ENCODE peak calls at places on chromosomes 1 and 21, in nine cellular contexts. One of them, this sample, is unnamed. For H3K36me3 and H3K27me3, the result is how much of the 10 kb centered on the place peaks cover.

GRCh38 chr21:42582422-42583149 is 68.9 kb downstream of the SLC37A1 start:
- DNase-seq in CD8-positive, alpha-beta T cell: no peak
- DNase-seq in Karpas-422: no peak
- DNase-seq in thoracic aorta: no peak
- DNase-seq in kidney epithelial cell: no peak
- DNase-seq in gastrocnemius medialis: no peak
- DNase-seq in uterus: no peak
- DNase-seq in CD4-positive, alpha-beta memory T cell: no peak
- DNase-seq in CD4-positive, CD25-positive, alpha-beta regulatory T cell: no peak
- DNase-seq in this sample: no peak

GRCh38 chr1:233959971-233960710 is 55.7 kb downstream of the SLC35F3 start:
- DNase-seq in kidney epithelial cell: no peak
- DNase-seq in thoracic aorta: no peak
- DNase-seq in gastrocnemius medialis: no peak
- DNase-seq in uterus: no peak
- DNase-seq in CD4-positive, alpha-beta memory T cell: no peak
- DNase-seq in CD8-positive, alpha-beta T cell: no peak
- DNase-seq in Karpas-422: no peak
- DNase-seq in CD4-positive, CD25-positive, alpha-beta regulatory T cell: no peak
- DNase-seq in this sample: no peak

GRCh38 chr1:175338447-175339135 is 146.0 kb upstream of the KIAA0040 start:
- DNase-seq in thoracic aorta: no peak
- DNase-seq in gastrocnemius medialis: no peak
- DNase-seq in Karpas-422: peak
- DNase-seq in CD4-positive, CD25-positive, alpha-beta regulatory T cell: peak
- DNase-seq in CD8-positive, alpha-beta T cell: peak
- DNase-seq in CD4-positive, alpha-beta memory T cell: peak
- DNase-seq in uterus: no peak
- DNase-seq in kidney epithelial cell: no peak
- DNase-seq in this sample: peak

GRCh38 chr1:7469255-7469938 is 301.7 kb upstream of the VAMP3 start:
- DNase-seq in Karpas-422: no peak
- DNase-seq in kidney epithelial cell: no peak
- DNase-seq in thoracic aorta: no peak
- DNase-seq in CD8-positive, alpha-beta T cell: no peak
- DNase-seq in uterus: no peak
- DNase-seq in CD4-positive, alpha-beta memory T cell: no peak
- DNase-seq in gastrocnemius medialis: no peak
- DNase-seq in CD4-positive, CD25-positive, alpha-beta regulatory T cell: no peak
- DNase-seq in this sample: no peak

GRCh38 chr1:21338568-21339401 is 48.5 kb upstream of the ECE1 start:
- DNase-seq in CD4-positive, CD25-positive, alpha-beta regulatory T cell: no peak
- DNase-seq in CD4-positive, alpha-beta memory T cell: no peak
- DNase-seq in uterus: peak
- DNase-seq in kidney epithelial cell: no peak
- DNase-seq in CD8-positive, alpha-beta T cell: no peak
- DNase-seq in gastrocnemius medialis: peak
- DNase-seq in thoracic aorta: no peak
- DNase-seq in Karpas-422: no peak
- DNase-seq in this sample: no peak

GRCh38 chr1:54808443-54809207 is 7.5 kb upstream of the TTC22 start:
- DNase-seq in CD4-positive, CD25-positive, alpha-beta regulatory T cell: no peak
- DNase-seq in CD8-positive, alpha-beta T cell: no peak
- DNase-seq in thoracic aorta: no peak
- DNase-seq in kidney epithelial cell: no peak
- DNase-seq in Karpas-422: no peak
- DNase-seq in CD4-positive, alpha-beta memory T cell: no peak
- DNase-seq in uterus: no peak
- DNase-seq in gastrocnemius medialis: no peak
- DNase-seq in this sample: no peak

GRCh38 chr1:56898005-56898373 is 43.4 kb downstream of the C8A start:
- DNase-seq in CD8-positive, alpha-beta T cell: no peak
- DNase-seq in thoracic aorta: no peak
- DNase-seq in CD4-positive, alpha-beta memory T cell: no peak
- DNase-seq in gastrocnemius medialis: no peak
- DNase-seq in CD4-positive, CD25-positive, alpha-beta regulatory T cell: no peak
- DNase-seq in Karpas-422: no peak
- DNase-seq in uterus: no peak
- DNase-seq in kidney epithelial cell: no peak
- DNase-seq in this sample: no peak

GRCh38 chr1:219999821-220000220 is 46.5 kb downstream of the EPRS1 start:
- DNase-seq in CD8-positive, alpha-beta T cell: no peak
- DNase-seq in CD4-positive, alpha-beta memory T cell: no peak
- DNase-seq in Karpas-422: no peak
- DNase-seq in thoracic aorta: no peak
- DNase-seq in CD4-positive, CD25-positive, alpha-beta regulatory T cell: peak
- DNase-seq in kidney epithelial cell: no peak
- DNase-seq in uterus: no peak
- DNase-seq in gastrocnemius medialis: no peak
- DNase-seq in this sample: no peak

GRCh38 chr1:213277036-213277435 is 226.0 kb downstream of the RPS6KC1 start:
- DNase-seq in thoracic aorta: no peak
- DNase-seq in CD4-positive, CD25-positive, alpha-beta regulatory T cell: no peak
- DNase-seq in CD4-positive, alpha-beta memory T cell: no peak
- DNase-seq in CD8-positive, alpha-beta T cell: no peak
- DNase-seq in uterus: no peak
- DNase-seq in Karpas-422: no peak
- DNase-seq in gastrocnemius medialis: no peak
- DNase-seq in kidney epithelial cell: no peak
- DNase-seq in this sample: no peak

GRCh38 chr1:16386454-16387113 is 19.5 kb downstream of the SZRD1 start:
- DNase-seq in CD4-positive, CD25-positive, alpha-beta regulatory T cell: no peak
- DNase-seq in CD4-positive, alpha-beta memory T cell: no peak
- DNase-seq in gastrocnemius medialis: peak
- DNase-seq in CD8-positive, alpha-beta T cell: no peak
- DNase-seq in uterus: no peak
- DNase-seq in kidney epithelial cell: peak
- DNase-seq in thoracic aorta: no peak
- DNase-seq in Karpas-422: no peak
- DNase-seq in this sample: no peak

DNA sequence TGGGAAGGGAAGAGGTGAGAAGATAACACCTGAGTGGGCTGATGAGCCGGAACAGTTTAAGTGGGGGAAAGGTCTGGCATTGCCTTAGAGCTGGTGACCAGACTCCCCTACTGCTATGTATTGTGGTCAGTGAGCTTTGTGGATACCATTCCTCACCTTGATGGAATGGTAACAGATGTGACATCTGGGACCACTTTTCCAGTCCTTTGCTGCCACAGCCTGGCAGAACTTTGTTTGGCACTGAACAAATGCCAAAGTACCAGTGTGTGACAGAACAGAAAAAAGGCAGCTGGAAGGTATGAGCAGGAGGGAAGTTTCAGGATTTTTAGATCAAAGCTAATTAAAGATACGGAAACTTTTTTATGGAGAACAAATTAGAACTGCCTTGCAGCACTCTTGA is 6.2 kb downstream of the MED8 start:
- DNase-seq in Karpas-422: no peak
- DNase-seq in thoracic aorta: no peak
- DNase-seq in uterus: no peak
- DNase-seq in kidney epithelial cell: no peak
- DNase-seq in CD4-positive, CD25-positive, alpha-beta regulatory T cell: no peak
- DNase-seq in CD8-positive, alpha-beta T cell: no peak
- DNase-seq in gastrocnemius medialis: no peak
- DNase-seq in CD4-positive, alpha-beta memory T cell: no peak
- DNase-seq in this sample: no peak
- H3K36me3 ChIP-seq in Karpas-422: under half
- H3K36me3 ChIP-seq in thoracic aorta: under half
- H3K36me3 ChIP-seq in uterus: under half
- H3K36me3 ChIP-seq in kidney epithelial cell: under half
- H3K36me3 ChIP-seq in CD4-positive, CD25-positive, alpha-beta regulatory T cell: half or more
- H3K36me3 ChIP-seq in CD8-positive, alpha-beta T cell: under half
- H3K36me3 ChIP-seq in gastrocnemius medialis: under half
- H3K36me3 ChIP-seq in CD4-positive, alpha-beta memory T cell: half or more
- H3K36me3 ChIP-seq in this sample: half or more

DNA sequence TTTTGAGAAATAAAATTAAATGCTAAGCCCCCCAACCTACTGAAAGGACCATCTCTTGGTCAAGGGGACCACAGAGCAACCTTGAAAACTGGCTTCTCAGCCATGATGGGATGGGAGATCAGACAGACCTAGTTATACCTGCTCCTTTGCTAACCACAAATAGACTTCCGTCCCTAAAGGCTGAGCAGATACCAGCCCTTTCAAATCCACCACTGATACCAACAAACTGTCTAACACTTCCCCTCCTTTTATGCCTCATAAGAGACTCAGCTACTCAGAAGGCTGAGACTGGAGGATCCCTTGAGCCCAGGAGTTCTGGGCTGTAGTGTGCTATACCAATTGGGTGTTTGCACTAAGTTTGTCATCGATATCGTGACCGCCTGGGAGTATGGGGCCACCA is 407.3 kb downstream of the SIPA1L2 start:
- DNase-seq in thoracic aorta: no peak
- DNase-seq in uterus: no peak
- DNase-seq in gastrocnemius medialis: no peak
- DNase-seq in Karpas-422: no peak
- DNase-seq in kidney epithelial cell: no peak
- DNase-seq in CD4-positive, alpha-beta memory T cell: no peak
- DNase-seq in CD4-positive, CD25-positive, alpha-beta regulatory T cell: no peak
- DNase-seq in CD8-positive, alpha-beta T cell: no peak
- DNase-seq in this sample: no peak
- H3K27me3 ChIP-seq in thoracic aorta: under half
- H3K27me3 ChIP-seq in uterus: under half
- H3K27me3 ChIP-seq in gastrocnemius medialis: under half
- H3K27me3 ChIP-seq in Karpas-422: under half
- H3K27me3 ChIP-seq in kidney epithelial cell: under half
- H3K27me3 ChIP-seq in CD4-positive, alpha-beta memory T cell: under half
- H3K27me3 ChIP-seq in CD4-positive, CD25-positive, alpha-beta regulatory T cell: under half
- H3K27me3 ChIP-seq in CD8-positive, alpha-beta T cell: under half
- H3K27me3 ChIP-seq in this sample: under half

GRCh38 chr1:2159124-2159523 is 35.4 kb downstream of the FAAP20 start:
- DNase-seq in kidney epithelial cell: no peak
- DNase-seq in Karpas-422: no peak
- DNase-seq in CD4-positive, alpha-beta memory T cell: no peak
- DNase-seq in gastrocnemius medialis: no peak
- DNase-seq in thoracic aorta: no peak
- DNase-seq in CD4-positive, CD25-positive, alpha-beta regulatory T cell: no peak
- DNase-seq in CD8-positive, alpha-beta T cell: no peak
- DNase-seq in uterus: no peak
- DNase-seq in this sample: no peak

GRCh38 chr1:2156866-2157265 is 37.7 kb downstream of the FAAP20 start:
- DNase-seq in gastrocnemius medialis: no peak
- DNase-seq in CD4-positive, CD25-positive, alpha-beta regulatory T cell: no peak
- DNase-seq in kidney epithelial cell: no peak
- DNase-seq in CD4-positive, alpha-beta memory T cell: no peak
- DNase-seq in Karpas-422: no peak
- DNase-seq in thoracic aorta: no peak
- DNase-seq in uterus: no peak
- DNase-seq in CD8-positive, alpha-beta T cell: no peak
- DNase-seq in this sample: no peak

GRCh38 chr1:2155788-2156187 is 38.8 kb downstream of the FAAP20 start:
- DNase-seq in uterus: no peak
- DNase-seq in CD4-positive, alpha-beta memory T cell: no peak
- DNase-seq in Karpas-422: no peak
- DNase-seq in CD4-positive, CD25-positive, alpha-beta regulatory T cell: no peak
- DNase-seq in gastrocnemius medialis: no peak
- DNase-seq in CD8-positive, alpha-beta T cell: no peak
- DNase-seq in thoracic aorta: no peak
- DNase-seq in kidney epithelial cell: no peak
- DNase-seq in this sample: no peak

GRCh38 chr1:2160691-2161320 is 33.8 kb downstream of the FAAP20 start:
- DNase-seq in thoracic aorta: no peak
- DNase-seq in CD4-positive, CD25-positive, alpha-beta regulatory T cell: no peak
- DNase-seq in kidney epithelial cell: no peak
- DNase-seq in Karpas-422: no peak
- DNase-seq in uterus: no peak
- DNase-seq in CD8-positive, alpha-beta T cell: no peak
- DNase-seq in CD4-positive, alpha-beta memory T cell: no peak
- DNase-seq in gastrocnemius medialis: no peak
- DNase-seq in this sample: no peak

DNA sequence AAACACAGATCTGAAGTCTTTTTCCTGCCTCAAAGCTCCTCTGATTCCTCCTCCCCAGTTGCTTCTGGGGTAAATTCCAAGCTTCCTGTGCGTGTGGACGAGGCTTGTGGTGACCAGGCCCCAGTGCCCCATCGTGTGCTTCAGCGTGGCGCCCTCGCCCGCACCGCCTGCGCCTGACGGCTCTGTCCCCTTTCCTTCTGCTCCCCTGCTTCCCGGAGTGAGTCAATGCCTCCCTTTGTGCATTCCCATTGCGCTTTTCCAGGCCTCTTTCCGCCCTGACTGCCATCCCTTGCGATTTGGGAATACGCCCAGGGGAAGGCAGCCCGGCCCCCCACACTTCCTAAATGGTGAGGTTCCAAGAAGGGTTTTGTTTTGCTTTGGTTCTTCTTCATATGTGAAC is 36.3 kb downstream of the FAAP20 start:
- DNase-seq in uterus: no peak
- DNase-seq in CD4-positive, CD25-positive, alpha-beta regulatory T cell: no peak
- DNase-seq in CD8-positive, alpha-beta T cell: no peak
- DNase-seq in gastrocnemius medialis: no peak
- DNase-seq in CD4-positive, alpha-beta memory T cell: no peak
- DNase-seq in kidney epithelial cell: no peak
- DNase-seq in Karpas-422: no peak
- DNase-seq in thoracic aorta: no peak
- DNase-seq in this sample: no peak
- H3K36me3 ChIP-seq in uterus: under half
- H3K36me3 ChIP-seq in CD4-positive, CD25-positive, alpha-beta regulatory T cell: under half
- H3K36me3 ChIP-seq in CD8-positive, alpha-beta T cell: under half
- H3K36me3 ChIP-seq in gastrocnemius medialis: under half
- H3K36me3 ChIP-seq in CD4-positive, alpha-beta memory T cell: under half
- H3K36me3 ChIP-seq in kidney epithelial cell: under half
- H3K36me3 ChIP-seq in Karpas-422: under half
- H3K36me3 ChIP-seq in thoracic aorta: under half
- H3K36me3 ChIP-seq in this sample: under half

DNA sequence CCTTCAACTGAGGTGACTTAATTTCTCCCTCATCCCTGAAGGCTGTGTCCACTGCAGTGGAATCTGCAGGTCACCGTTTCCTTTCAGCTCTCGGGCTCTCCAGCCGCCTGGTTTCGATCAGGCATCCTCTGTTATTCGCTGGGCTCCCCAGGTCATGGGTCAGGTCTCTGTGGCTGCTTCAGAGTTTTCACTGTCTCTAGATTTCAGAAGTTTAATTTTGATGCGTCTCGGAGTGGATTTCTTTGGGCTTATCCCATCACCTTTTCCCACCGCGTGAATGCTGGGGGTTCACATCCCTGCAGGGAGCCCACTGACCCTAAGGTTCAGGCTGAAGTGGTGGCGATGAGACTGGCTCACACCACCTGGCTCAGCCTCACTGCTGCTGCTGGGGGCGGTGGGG is 3.3 kb downstream of the ACTRT2 start:
- DNase-seq in CD4-positive, alpha-beta memory T cell: no peak
- DNase-seq in CD4-positive, CD25-positive, alpha-beta regulatory T cell: no peak
- DNase-seq in Karpas-422: no peak
- DNase-seq in gastrocnemius medialis: no peak
- DNase-seq in uterus: no peak
- DNase-seq in CD8-positive, alpha-beta T cell: peak
- DNase-seq in thoracic aorta: no peak
- DNase-seq in kidney epithelial cell: no peak
- DNase-seq in this sample: no peak
- H3K27me3 ChIP-seq in CD4-positive, alpha-beta memory T cell: under half
- H3K27me3 ChIP-seq in CD4-positive, CD25-positive, alpha-beta regulatory T cell: under half
- H3K27me3 ChIP-seq in Karpas-422: under half
- H3K27me3 ChIP-seq in gastrocnemius medialis: under half
- H3K27me3 ChIP-seq in uterus: under half
- H3K27me3 ChIP-seq in CD8-positive, alpha-beta T cell: under half
- H3K27me3 ChIP-seq in thoracic aorta: under half
- H3K27me3 ChIP-seq in kidney epithelial cell: under half
- H3K27me3 ChIP-seq in this sample: under half

GRCh38 chr1:156238248-156238647 is 3.7 kb upstream of the BGLAP start:
- DNase-seq in kidney epithelial cell: no peak
- DNase-seq in CD8-positive, alpha-beta T cell: no peak
- DNase-seq in CD4-positive, CD25-positive, alpha-beta regulatory T cell: no peak
- DNase-seq in CD4-positive, alpha-beta memory T cell: no peak
- DNase-seq in Karpas-422: no peak
- DNase-seq in gastrocnemius medialis: no peak
- DNase-seq in uterus: no peak
- DNase-seq in thoracic aorta: no peak
- DNase-seq in this sample: no peak
- H3K36me3 ChIP-seq in kidney epithelial cell: under half
- H3K36me3 ChIP-seq in CD8-positive, alpha-beta T cell: under half
- H3K36me3 ChIP-seq in CD4-positive, CD25-positive, alpha-beta regulatory T cell: under half
- H3K36me3 ChIP-seq in CD4-positive, alpha-beta memory T cell: under half
- H3K36me3 ChIP-seq in Karpas-422: under half
- H3K36me3 ChIP-seq in gastrocnemius medialis: under half
- H3K36me3 ChIP-seq in uterus: under half
- H3K36me3 ChIP-seq in thoracic aorta: half or more
- H3K36me3 ChIP-seq in this sample: under half

This sample was measured in CD8-positive, alpha-beta memory T cell.